ENCODE peak calls at places on chromosomes 11 and 22, in eight cellular contexts. X is cardiac muscle cell, H is right lobe of liver, J is endodermal cell, N is brain microvascular endothelial cell, M is neural crest cell, L is AG04449, S is HL-60. I is an unnamed sample.

GRCh38 chr11:99893803-99894202 is 793.3 kb upstream of the ARHGAP42 start:
- DNase-seq in X (no peak), H (no peak), J (no peak), N (no peak), M (no peak), L (no peak), S (no peak), I (no peak)

GRCh38 chr11:88293931-88294330 is 43.6 kb downstream of the CTSC start:
- DNase-seq in X (no peak), H (no peak), J (peak), N (peak), M (no peak), L (no peak), S (no peak), I (no peak)

GRCh38 chr22:46373166-46373565 is 37.7 kb downstream of the TRMU start:
- DNase-seq in X (no peak), H (peak), J (no peak), N (no peak), M (no peak), L (no peak), S (no peak), I (peak)

GRCh38 chr11:47355283-47356128 is 3.0 kb upstream of the MYBPC3 start:
- DNase-seq in X (peak), H (peak), J (peak), N (peak), M (peak), L (peak), S (peak), I (no peak)

GRCh38 chr11:62124186-62125113 is 639 bp downstream of the INCENP start:
- DNase-seq in X (peak), H (peak), J (peak), N (peak), M (peak), L (no peak), S (peak), I (no peak)

GRCh38 chr11:832529-833113 is at the start of gene CD151:
- DNase-seq in X (peak), H (no peak), J (peak), N (no peak), M (no peak), L (no peak), S (no peak), I (no peak)

GRCh38 chr11:132886335-132886734 is 646.0 kb downstream of the OPCML start:
- DNase-seq in X (peak), H (no peak), J (peak), N (peak), M (no peak), L (no peak), S (no peak), I (no peak)

GRCh38 chr11:8233691-8234424 is 29.8 kb downstream of the LMO1 start:
- DNase-seq in X (no peak), H (no peak), J (no peak), N (peak), M (no peak), L (no peak), S (no peak), I (no peak)

GRCh38 chr11:58059011-58059358 is 28.2 kb downstream of the OR6Q1 start:
- DNase-seq in X (peak), H (no peak), J (peak), N (peak), M (no peak), L (peak), S (no peak), I (no peak)

GRCh38 chr22:39490135-39490798 is 11.8 kb upstream of the MIEF1 start:
- DNase-seq in X (peak), H (peak), J (peak), N (peak), M (peak), L (no peak), S (peak), I (peak)

GRCh38 chr11:134243913-134244312 is 9.2 kb downstream of the THYN1 start:
- DNase-seq in X (no peak), H (no peak), J (no peak), N (no peak), M (no peak), L (no peak), S (no peak), I (no peak)

GRCh38 chr11:69721745-69722144 is 17.9 kb upstream of the FGF19 start:
- DNase-seq in X (no peak), H (no peak), J (peak), N (no peak), M (no peak), L (no peak), S (no peak), I (no peak)
- TF ChIP-seq CTCF in X (peak), H (peak), J (peak), N (peak), M (no peak), L (peak), S (no peak), I (no peak)

DNA sequence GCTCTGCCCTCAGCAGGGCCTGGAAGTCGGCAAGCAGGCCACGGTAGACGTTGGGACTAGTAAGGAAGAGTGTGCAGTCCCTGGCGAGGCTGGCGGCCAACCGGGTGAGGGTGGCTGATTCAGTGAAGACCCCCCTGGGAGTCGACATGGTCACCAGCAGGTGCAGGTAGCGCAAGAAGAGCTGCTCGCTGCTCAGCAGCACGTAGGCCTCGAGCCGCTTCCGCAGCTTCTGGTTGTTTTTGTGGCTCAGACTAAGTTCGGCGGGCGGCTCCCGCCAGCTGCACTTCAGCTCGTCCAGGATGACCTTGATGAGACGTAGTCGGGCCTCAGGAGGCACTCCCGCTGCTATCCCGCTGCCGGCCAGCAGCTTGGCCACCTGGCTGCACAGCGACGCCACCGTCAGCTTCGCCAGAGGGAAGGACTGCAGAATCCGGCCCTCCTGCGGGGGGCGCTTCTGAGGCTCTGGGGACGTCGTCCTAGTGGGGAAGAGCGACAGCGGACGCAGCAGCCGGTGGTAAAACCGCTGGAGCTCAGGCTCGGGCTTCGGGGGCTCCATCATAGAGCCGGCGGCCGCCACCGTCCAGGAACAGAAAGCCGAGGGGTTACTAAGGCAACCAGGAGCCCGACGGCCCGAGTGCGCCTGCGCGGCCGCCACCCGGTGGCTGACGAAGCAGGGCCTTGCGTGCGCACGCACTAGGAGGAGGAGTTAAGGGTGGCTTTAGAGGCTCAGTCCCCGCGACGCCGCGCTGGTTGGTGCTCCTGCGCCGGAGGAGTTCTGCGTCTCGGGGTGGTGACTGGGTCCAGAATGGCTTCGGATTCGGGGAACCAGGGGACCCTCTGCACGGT is at the start of the genes CCDC87 and CCS:
- DNase-seq in X (peak), H (peak), J (peak), N (peak), M (peak), L (no peak), S (peak), I (peak)
- TF ChIP-seq CTCF in X (peak), H (peak), J (peak), N (peak), M (peak), L (peak), S (peak), I (peak)

GRCh38 chr11:73252577-73253191 is 19.5 kb upstream of the P2RY6 start:
- DNase-seq in X (peak), H (peak), J (peak), N (no peak), M (no peak), L (no peak), S (peak), I (no peak)
- TF ChIP-seq CTCF in X (no peak), H (no peak), J (peak), N (peak), M (peak), L (no peak), S (peak), I (no peak)

GRCh38 chr11:17414317-17414737 is 25.9 kb upstream of the KCNJ11 start:
- DNase-seq in X (no peak), H (no peak), J (no peak), N (no peak), M (no peak), L (no peak), S (no peak), I (no peak)

GRCh38 chr11:17413414-17414316 is 25.2 kb upstream of the KCNJ11 start:
- DNase-seq in X (no peak), H (peak), J (no peak), N (no peak), M (no peak), L (no peak), S (no peak), I (no peak)

GRCh38 chr11:17410606-17411379 is 22.3 kb upstream of the KCNJ11 start:
- DNase-seq in X (no peak), H (no peak), J (no peak), N (no peak), M (no peak), L (no peak), S (no peak), I (no peak)

GRCh38 chr11:17411418-17411817 is 23.0 kb upstream of the KCNJ11 start:
- DNase-seq in X (no peak), H (no peak), J (no peak), N (no peak), M (no peak), L (no peak), S (no peak), I (no peak)

DNA sequence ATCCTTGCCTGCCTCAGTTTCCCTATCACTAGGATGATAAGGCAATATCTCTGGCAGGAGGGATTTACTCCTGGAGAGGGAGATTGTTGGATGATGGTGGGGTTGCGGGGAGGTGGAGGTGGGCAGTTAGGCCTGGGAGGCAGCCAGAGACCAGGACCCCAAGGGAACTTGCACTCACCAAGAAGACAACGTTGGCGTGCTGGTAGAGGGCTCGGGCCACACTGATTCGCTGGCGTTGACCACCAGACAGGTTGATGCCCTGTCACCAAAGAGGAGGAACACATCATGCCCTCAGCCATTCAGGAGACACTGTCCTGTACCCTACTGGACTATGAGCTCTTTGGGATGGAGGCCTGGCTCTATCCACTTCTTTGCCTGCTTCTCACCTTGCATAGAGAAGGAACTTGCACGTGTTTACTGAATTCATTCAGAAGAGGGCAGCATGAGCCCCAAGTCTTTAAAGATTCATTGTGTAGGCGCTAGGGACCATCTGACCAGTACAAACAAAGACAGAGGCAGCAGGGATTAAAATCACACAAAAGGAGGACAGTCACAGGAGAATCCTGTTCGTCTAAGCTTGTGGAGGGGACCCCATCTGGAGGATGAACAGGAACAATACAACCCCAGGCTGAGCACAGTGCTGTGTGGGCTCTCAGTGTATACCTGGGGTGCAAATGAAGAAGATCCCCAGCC is 24.2 kb upstream of the KCNJ11 start:
- DNase-seq in X (no peak), H (no peak), J (no peak), N (no peak), M (no peak), L (no peak), S (no peak), I (no peak)
- TF ChIP-seq CTCF in X (no peak), H (no peak), J (peak), N (no peak), M (no peak), L (no peak), S (no peak), I (no peak)

GRCh38 chr11:46278387-46279173 is 1.1 kb downstream of the CREB3L1 start:
- DNase-seq in X (peak), H (no peak), J (peak), N (peak), M (peak), L (no peak), S (peak), I (no peak)
- TF ChIP-seq CTCF in X (peak), H (no peak), J (peak), N (peak), M (peak), L (peak), S (peak), I (no peak)

GRCh38 chr22:22516992-22517391 is 3.1 kb downstream of the ZNF280A start:
- DNase-seq in X (no peak), H (no peak), J (no peak), N (no peak), M (no peak), L (no peak), S (no peak), I (no peak)

GRCh38 chr22:22521631-22522030 is 1.6 kb upstream of the ZNF280A start:
- DNase-seq in X (no peak), H (no peak), J (no peak), N (no peak), M (no peak), L (no peak), S (no peak), I (no peak)

GRCh38 chr22:22519591-22519990 is 479 bp downstream of the ZNF280A start:
- DNase-seq in X (no peak), H (no peak), J (no peak), N (no peak), M (no peak), L (no peak), S (no peak), I (no peak)

GRCh38 chr22:22520667-22521602 is 865 bp upstream of the ZNF280A start:
- DNase-seq in X (no peak), H (no peak), J (no peak), N (no peak), M (no peak), L (no peak), S (no peak), I (no peak)

GRCh38 chr22:22520020-22520656 is at the start of gene ZNF280A:
- DNase-seq in X (no peak), H (no peak), J (peak), N (peak), M (no peak), L (no peak), S (no peak), I (no peak)
- TF ChIP-seq CTCF in X (peak), H (no peak), J (peak), N (peak), M (no peak), L (no peak), S (no peak), I (no peak)

GRCh38 chr11:130623909-130624668 is 175.6 kb downstream of the ADAMTS15 start:
- DNase-seq in X (no peak), H (no peak), J (no peak), N (no peak), M (no peak), L (no peak), S (no peak), I (no peak)
- TF ChIP-seq CTCF in X (no peak), H (no peak), J (no peak), N (peak), M (no peak), L (no peak), S (no peak), I (no peak)

DNA sequence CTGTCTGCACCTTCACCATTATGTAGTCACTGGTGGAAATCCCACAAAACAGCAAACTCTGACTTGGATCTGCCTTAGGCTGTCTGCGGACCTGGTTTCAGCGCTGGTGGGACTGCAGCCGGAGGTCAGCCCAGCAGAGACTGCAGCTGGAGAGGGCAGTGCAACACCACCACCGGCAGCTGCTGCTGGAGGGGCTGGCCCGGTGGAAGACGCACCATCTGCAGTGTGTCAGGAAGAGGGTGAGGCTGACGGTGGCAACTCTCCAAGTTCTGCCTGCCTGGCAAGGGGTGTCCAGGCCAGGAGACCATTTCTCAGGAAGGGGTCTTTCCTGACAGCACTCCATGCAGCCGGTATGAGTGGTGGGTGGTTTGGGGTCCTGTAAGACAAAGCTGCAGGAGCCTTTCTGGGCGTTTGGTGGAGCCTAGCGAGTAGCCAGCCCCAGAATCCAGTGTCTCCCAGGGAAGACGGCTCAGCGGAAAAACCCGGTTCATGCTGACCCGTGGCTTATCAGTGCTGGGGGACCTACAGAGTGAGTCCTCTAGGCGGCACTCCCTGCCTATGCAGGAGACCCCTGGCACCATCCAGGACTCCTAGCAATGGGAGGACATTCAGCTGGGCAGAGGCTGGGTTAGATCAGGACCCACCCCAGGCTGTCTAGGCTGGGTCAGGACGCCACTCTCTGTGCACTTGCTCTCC is 50.8 kb downstream of the PISD start:
- DNase-seq in X (no peak), H (no peak), J (peak), N (no peak), M (no peak), L (no peak), S (no peak), I (no peak)
- TF ChIP-seq CTCF in X (peak), H (no peak), J (peak), N (no peak), M (no peak), L (no peak), S (no peak), I (no peak)

DNA sequence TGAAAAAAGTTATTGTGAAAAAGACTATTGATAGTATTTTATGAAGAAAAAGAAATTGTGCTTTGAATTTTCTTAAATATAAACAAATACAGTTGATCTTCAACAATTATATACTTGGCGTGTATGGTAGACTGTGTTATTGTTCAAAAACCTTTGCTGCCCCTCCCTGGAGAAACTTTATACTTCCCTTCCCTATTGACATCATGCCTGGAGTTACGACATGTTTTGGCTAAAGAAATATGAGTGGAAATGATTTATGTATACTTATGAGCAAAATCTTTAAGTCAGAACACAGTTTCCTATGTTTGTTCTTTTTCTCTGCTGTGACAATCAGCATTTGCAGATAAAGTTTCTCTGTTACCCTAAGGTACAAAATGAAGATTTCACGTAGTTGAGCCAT is 243.8 kb downstream of the TMEM135 start:
- DNase-seq in X (no peak), H (no peak), J (no peak), N (peak), M (no peak), L (no peak), S (no peak), I (no peak)
- TF ChIP-seq CTCF in X (peak), H (peak), J (no peak), N (peak), M (no peak), L (no peak), S (no peak), I (no peak)

I was measured in natural killer cell.